ENCODE peak calls at places on chromosomes 13 and 19, in five cellular contexts. V is tibial artery, X is NCI-H2029, W is LNCaP clone FGC, S is T-cell. G is an unnamed sample.

GRCh38 chr19:49423985-49424303 is 703 bp upstream of the PTH2 start:
- DNase-seq in V (no peak), X (no peak), W (no peak), S (no peak), G (no peak)

GRCh38 chr13:32528358-32528757 is 10.2 kb downstream of the N4BP2L2 start:
- DNase-seq in V (no peak), X (no peak), W (no peak), S (no peak), G (no peak)

GRCh38 chr19:789473-790052 is 7.7 kb upstream of the PTBP1 start:
- DNase-seq in V (no peak), X (no peak), W (no peak), S (no peak), G (no peak)

GRCh38 chr13:88802886-88803285 is 1131.7 kb downstream of the SLITRK5 start:
- DNase-seq in V (no peak), X (no peak), W (no peak), S (no peak), G (no peak)

GRCh38 chr13:33348366-33348765 is 62.8 kb upstream of the STARD13 start:
- DNase-seq in V (no peak), X (no peak), W (no peak), S (no peak), G (no peak)

GRCh38 chr13:40799508-40799907 is 10.1 kb downstream of the SLC25A15 start:
- DNase-seq in V (no peak), X (no peak), W (no peak), S (no peak), G (no peak)

GRCh38 chr13:113926951-113927660 is 46.8 kb downstream of the C13orf46 start:
- DNase-seq in V (peak; percentile 68), X (no peak), W (no peak), S (no peak), G (no peak)

GRCh38 chr13:47039106-47039505 is 142.3 kb upstream of the HTR2A start:
- DNase-seq in V (no peak), X (no peak), W (no peak), S (no peak), G (no peak)

GRCh38 chr13:94921181-94921580 is 208.8 kb upstream of the SOX21 start:
- DNase-seq in V (no peak), X (no peak), W (no peak), S (no peak), G (no peak)

GRCh38 chr19:35295792-35296462 is 4.0 kb downstream of the MAG start:
- DNase-seq in V (no peak), X (no peak), W (no peak), S (peak; percentile 40), G (no peak)

GRCh38 chr13:46756977-46757376 is 40.0 kb downstream of the ESD start:
- DNase-seq in V (no peak), X (no peak), W (no peak), S (no peak), G (no peak)

GRCh38 chr19:6103217-6103644 is 7.1 kb downstream of the RFX2 start:
- DNase-seq in V (peak; percentile 96), X (no peak), W (peak; percentile 75), S (no peak), G (peak; percentile 82)

GRCh38 chr13:46994492-46994891 is 97.6 kb upstream of the HTR2A start:
- DNase-seq in V (no peak), X (no peak), W (no peak), S (no peak), G (no peak)

GRCh38 chr13:42750858-42751257 is 30.5 kb upstream of the FAM216B start:
- DNase-seq in V (no peak), X (no peak), W (no peak), S (no peak), G (no peak)

GRCh38 chr19:14375055-14375581 is 6.1 kb upstream of the ADGRE5 start:
- DNase-seq in V (no peak), X (no peak), W (no peak), S (peak; percentile 67), G (peak; percentile 56)

GRCh38 chr19:11265785-11266236 is 3.5 kb upstream of the DOCK6 start:
- DNase-seq in V (no peak), X (no peak), W (no peak), S (no peak), G (no peak)

G was measured in uterus.